ENCODE peak calls at places on chromosomes 6 and 20, in four cellular contexts. Z is stomach, R is HepG2, I is GM12892. G is an unnamed sample.

GRCh38 chr20:4898282-4898681 is 103.0 kb downstream of the SLC23A2 start:
- DNase-seq in Z (peak; percentile 65), R (no peak), I (no peak), G (no peak)

GRCh38 chr20:32731882-32732266 is 11.4 kb downstream of the COMMD7 start:
- DNase-seq in Z (no peak), R (peak; percentile 89), I (no peak), G (no peak)

GRCh38 chr6:705047-705446 is 12.1 kb upstream of the EXOC2 start:
- DNase-seq in Z (no peak), R (no peak), I (no peak), G (no peak)

GRCh38 chr20:9415426-9415825 is 99.0 kb upstream of the LAMP5 start:
- DNase-seq in Z (no peak), R (no peak), I (no peak), G (no peak)

GRCh38 chr20:41537865-41538264 is 80.3 kb downstream of the CHD6 start:
- DNase-seq in Z (no peak), R (no peak), I (no peak), G (no peak)

GRCh38 chr6:114304304-114304887 is 38.4 kb downstream of the HS3ST5 start:
- DNase-seq in Z (no peak), R (peak; percentile 19), I (no peak), G (peak; percentile 13)

GRCh38 chr6:169933839-169934698 is 182.6 kb downstream of the ERMARD start:
- DNase-seq in Z (peak; percentile 95), R (no peak), I (no peak), G (no peak)

GRCh38 chr6:7993399-7993798 is 70.8 kb downstream of the BLOC1S5 start:
- DNase-seq in Z (no peak), R (no peak), I (no peak), G (no peak)

GRCh38 chr6:107523794-107524193 is 33.9 kb downstream of the SOBP start:
- DNase-seq in Z (no peak), R (no peak), I (no peak), G (no peak)

GRCh38 chr6:2478200-2478599 is 232.8 kb upstream of the GMDS start:
- DNase-seq in Z (no peak), R (no peak), I (no peak), G (no peak)

DNA sequence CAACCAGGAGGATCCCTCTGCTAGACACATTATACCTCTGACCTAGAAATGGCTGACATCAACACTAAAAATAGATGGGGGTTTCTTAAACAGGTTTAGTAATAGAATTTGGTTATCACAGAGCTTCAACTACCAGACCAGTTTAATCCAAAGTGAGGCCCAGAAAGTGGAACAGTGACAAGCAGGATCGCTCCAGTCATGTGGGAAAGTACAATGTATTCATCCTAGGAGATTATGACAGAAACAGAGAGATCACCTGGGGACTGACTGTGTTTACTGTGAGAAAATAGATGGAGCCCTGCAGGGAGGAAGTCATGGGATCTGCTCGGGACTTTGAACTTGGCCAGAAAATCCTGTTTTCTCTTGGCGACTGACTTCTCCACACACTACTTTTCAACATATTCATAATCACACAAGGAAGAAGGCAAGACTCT is 238.7 kb upstream of the SOX4 start:
- DNase-seq in Z (no peak), R (peak; percentile 88), I (no peak), G (no peak)
- TF ChIP-seq POLR2AphosphoS5 in Z (no peak), R (no peak), I (no peak), G (no peak)

GRCh38 chr6:150881911-150882481 is 16.5 kb downstream of the MTHFD1L start:
- DNase-seq in Z (no peak), R (peak; percentile 97), I (no peak), G (no peak)
- TF ChIP-seq POLR2AphosphoS5 in Z (peak; percentile 38), R (no peak), I (no peak), G (no peak)

GRCh38 chr6:75748743-75749538 is at the start of gene MYO6:
- DNase-seq in Z (peak; percentile 84), R (peak; percentile 26), I (peak; percentile 42), G (no peak)
- TF ChIP-seq POLR2AphosphoS5 in Z (peak; percentile 92), R (peak; percentile 78), I (peak; percentile 40), G (peak; percentile 83)

DNA sequence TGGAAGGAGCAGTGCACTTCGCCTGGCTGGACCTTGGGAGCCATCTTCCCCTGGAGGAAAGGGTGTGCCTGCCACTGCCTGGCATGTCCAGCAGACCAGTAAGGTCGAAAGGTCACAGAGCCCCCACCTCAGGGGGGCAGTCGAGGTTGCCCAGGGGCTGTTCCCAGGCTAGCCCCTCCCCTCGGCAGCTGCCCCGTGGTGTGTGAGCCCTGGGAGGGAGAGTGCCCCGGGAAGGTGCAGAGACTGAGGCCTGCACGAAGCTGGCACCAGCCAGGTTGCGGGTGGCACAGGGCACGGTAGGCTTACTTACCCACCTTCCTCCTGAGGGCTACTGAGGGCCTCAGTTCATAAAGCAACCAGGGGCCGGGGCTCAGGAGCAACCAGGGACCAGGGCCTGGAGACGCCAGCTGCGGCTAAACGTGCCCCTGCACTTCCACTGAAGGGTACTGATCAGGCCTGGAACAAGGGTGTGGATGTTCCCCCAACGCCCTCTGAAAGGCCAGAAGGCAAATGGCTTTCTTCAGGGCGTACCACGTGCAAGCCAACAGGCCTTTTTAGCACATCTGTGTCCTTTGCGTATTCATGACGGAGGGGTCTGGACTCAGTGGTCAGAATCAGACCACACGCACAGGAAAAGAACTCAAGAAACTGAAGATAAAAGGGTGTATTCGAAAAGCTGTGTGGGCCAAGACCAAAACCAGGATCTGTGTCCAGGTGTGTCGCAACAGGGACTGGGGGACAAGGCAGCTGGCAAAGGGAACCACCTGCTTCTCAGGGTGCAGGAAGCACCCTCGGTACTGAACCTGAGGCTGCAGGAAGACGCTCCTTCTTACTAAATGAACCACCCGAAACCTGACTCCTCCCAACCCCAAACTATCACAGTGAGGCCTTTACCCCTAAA is 24.4 kb upstream of the TCFL5 start:
- DNase-seq in Z (no peak), R (no peak), I (no peak), G (no peak)
- TF ChIP-seq POLR2AphosphoS5 in Z (no peak), R (peak; percentile 26), I (no peak), G (no peak)

DNA sequence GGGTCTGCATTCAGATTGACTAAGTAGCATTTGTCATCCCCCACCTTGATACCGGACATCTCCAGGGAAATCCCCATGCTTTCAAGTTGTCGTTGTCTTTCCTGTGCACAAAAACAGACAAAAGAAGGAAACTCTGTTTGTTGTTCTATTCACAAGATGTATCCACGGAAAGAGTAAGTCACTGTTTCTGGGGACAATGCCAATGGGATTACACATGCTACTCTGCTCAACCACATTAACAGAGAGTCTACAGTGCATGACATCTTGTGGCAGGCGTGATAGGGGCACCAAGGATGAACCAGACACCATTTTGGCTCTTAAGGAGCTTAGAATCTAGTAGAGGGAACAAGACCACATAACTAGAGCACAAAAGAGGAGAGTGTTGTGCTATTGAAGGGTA is 124.4 kb upstream of the NUP153 start:
- DNase-seq in Z (no peak), R (no peak), I (no peak), G (no peak)
- TF ChIP-seq POLR2AphosphoS5 in Z (no peak), R (no peak), I (no peak), G (no peak)

GRCh38 chr20:2986466-2986865 is 57.0 kb upstream of the GNRH2 start:
- DNase-seq in Z (no peak), R (no peak), I (no peak), G (no peak)

GRCh38 chr20:2984956-2985661 is 58.3 kb upstream of the GNRH2 start:
- DNase-seq in Z (no peak), R (no peak), I (no peak), G (no peak)

GRCh38 chr20:2983508-2983907 is 59.9 kb upstream of the GNRH2 start:
- DNase-seq in Z (no peak), R (no peak), I (no peak), G (no peak)

GRCh38 chr20:2981646-2982045 is 61.8 kb upstream of the GNRH2 start:
- DNase-seq in Z (no peak), R (no peak), I (no peak), G (no peak)

GRCh38 chr20:2984028-2984501 is 59.4 kb upstream of the GNRH2 start:
- DNase-seq in Z (no peak), R (no peak), I (no peak), G (no peak)
- TF ChIP-seq POLR2AphosphoS5 in Z (no peak), R (no peak), I (no peak), G (no peak)

GRCh38 chr20:396252-396618 is 11.9 kb upstream of the RBCK1 start:
- DNase-seq in Z (no peak), R (no peak), I (no peak), G (no peak)

GRCh38 chr20:388034-388994 is 7.8 kb downstream of the TRIB3 start:
- DNase-seq in Z (no peak), R (no peak), I (no peak), G (no peak)

GRCh38 chr20:387520-387919 is 7.0 kb downstream of the TRIB3 start:
- DNase-seq in Z (no peak), R (no peak), I (no peak), G (no peak)

GRCh38 chr20:389220-389619 is 8.7 kb downstream of the TRIB3 start:
- DNase-seq in Z (peak; percentile 67), R (no peak), I (no peak), G (no peak)

DNA sequence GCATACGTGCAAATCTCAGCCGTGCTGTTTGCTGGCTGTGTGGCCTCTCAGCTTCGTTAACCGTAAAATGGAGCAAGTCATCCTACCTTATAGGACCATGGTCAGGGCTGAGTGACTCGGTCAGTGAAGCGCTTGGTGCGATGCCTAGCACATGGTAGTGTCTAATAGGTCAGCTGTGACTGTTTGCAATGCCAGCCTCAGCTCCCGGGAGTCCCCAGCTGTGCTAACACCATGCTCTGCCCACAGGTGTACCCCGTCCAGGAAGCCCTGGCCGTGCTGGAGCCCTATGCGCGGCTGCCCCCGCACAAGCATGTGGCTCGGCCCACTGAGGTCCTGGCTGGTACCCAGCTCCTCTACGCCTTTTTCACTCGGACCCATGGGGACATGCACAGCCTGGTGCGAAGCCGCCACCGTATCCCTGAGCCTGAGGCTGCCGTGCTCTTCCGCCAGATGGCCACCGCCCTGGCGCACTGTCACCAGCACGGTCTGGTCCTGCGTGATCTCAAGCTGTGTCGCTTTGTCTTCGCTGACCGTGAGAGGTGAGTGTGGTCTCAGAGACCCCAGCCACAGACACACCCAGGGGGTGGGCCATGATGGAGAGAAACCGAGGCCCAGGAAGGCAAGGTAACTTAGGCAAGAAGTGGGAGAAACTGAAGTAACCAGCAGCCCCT is 10.6 kb downstream of the TRIB3 start:
- DNase-seq in Z (peak; percentile 40), R (no peak), I (no peak), G (no peak)
- TF ChIP-seq POLR2AphosphoS5 in Z (no peak), R (no peak), I (no peak), G (no peak)

DNA sequence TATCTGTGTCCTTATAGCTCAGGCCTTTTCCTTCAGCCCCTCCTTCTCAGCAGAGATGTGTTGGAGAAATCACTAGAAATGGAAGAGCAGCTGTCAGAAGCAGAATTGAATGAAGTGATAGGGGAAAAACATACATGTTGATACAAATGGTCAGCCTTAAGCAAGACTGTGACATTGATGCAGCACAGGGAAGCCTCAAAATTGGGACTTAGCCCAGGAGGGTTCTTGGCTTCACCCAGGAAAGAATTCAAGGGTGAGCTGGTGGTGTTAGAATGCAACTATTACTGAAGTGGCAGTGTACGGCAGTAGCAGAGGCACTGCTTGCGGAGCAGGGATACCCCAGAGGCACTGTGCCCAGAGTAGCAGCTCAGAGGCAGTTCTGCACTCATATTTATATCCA is 8.0 kb upstream of the KIF16B start:
- DNase-seq in Z (no peak), R (no peak), I (no peak), G (no peak)
- TF ChIP-seq POLR2AphosphoS5 in Z (no peak), R (no peak), I (no peak), G (no peak)

G was measured in Panc1.